ENCODE peak calls at places on chromosome 13, in six cellular contexts. R is bronchial epithelial cell, S is MCF 10A, W is progenitor cell of endocrine pancreas, M is uterus, V is AG09309. N is an unnamed sample.

GRCh38 chr13:101150998-101151397 is 265.3 kb downstream of the NALCN start:
- DNase-seq in R (no peak), S (no peak), W (no peak), M (no peak), V (no peak), N (no peak)

GRCh38 chr13:42181381-42181953 is 90.5 kb upstream of the AKAP11 start:
- DNase-seq in R (no peak), S (no peak), W (no peak), M (no peak), V (no peak), N (peak; percentile 49)

GRCh38 chr13:82569581-82569980 is 1312.7 kb downstream of the SLITRK1 start:
- DNase-seq in R (no peak), S (no peak), W (no peak), M (no peak), V (no peak), N (no peak)

GRCh38 chr13:102091231-102091630 is 310.6 kb downstream of the FGF14 start:
- DNase-seq in R (peak; percentile 25), S (peak; percentile 18), W (no peak), M (no peak), V (no peak), N (no peak)

GRCh38 chr13:73235385-73235784 is 176.6 kb downstream of the KLF5 start:
- DNase-seq in R (no peak), S (no peak), W (no peak), M (no peak), V (no peak), N (no peak)

GRCh38 chr13:79245937-79246574 is 160.0 kb downstream of the RBM26 start:
- DNase-seq in R (peak; percentile 13), S (peak; percentile 11), W (no peak), M (no peak), V (no peak), N (no peak)

GRCh38 chr13:33355470-33355869 is 69.9 kb upstream of the STARD13 start:
- DNase-seq in R (no peak), S (peak; percentile 79), W (no peak), M (no peak), V (peak; percentile 52), N (no peak)

GRCh38 chr13:101626925-101627555 is 174.6 kb downstream of the ITGBL1 start:
- DNase-seq in R (no peak), S (no peak), W (no peak), M (no peak), V (no peak), N (no peak)

GRCh38 chr13:47241446-47241845 is 344.6 kb upstream of the HTR2A start:
- DNase-seq in R (no peak), S (no peak), W (no peak), M (no peak), V (no peak), N (peak; percentile 17)

GRCh38 chr13:108212901-108213300 is 2.4 kb downstream of the LIG4 start:
- DNase-seq in R (no peak), S (no peak), W (no peak), M (no peak), V (no peak), N (no peak)

GRCh38 chr13:30396434-30397075 is 25.7 kb upstream of the UBE2L5 start:
- DNase-seq in R (peak; percentile 50), S (no peak), W (no peak), M (no peak), V (no peak), N (no peak)

DNA sequence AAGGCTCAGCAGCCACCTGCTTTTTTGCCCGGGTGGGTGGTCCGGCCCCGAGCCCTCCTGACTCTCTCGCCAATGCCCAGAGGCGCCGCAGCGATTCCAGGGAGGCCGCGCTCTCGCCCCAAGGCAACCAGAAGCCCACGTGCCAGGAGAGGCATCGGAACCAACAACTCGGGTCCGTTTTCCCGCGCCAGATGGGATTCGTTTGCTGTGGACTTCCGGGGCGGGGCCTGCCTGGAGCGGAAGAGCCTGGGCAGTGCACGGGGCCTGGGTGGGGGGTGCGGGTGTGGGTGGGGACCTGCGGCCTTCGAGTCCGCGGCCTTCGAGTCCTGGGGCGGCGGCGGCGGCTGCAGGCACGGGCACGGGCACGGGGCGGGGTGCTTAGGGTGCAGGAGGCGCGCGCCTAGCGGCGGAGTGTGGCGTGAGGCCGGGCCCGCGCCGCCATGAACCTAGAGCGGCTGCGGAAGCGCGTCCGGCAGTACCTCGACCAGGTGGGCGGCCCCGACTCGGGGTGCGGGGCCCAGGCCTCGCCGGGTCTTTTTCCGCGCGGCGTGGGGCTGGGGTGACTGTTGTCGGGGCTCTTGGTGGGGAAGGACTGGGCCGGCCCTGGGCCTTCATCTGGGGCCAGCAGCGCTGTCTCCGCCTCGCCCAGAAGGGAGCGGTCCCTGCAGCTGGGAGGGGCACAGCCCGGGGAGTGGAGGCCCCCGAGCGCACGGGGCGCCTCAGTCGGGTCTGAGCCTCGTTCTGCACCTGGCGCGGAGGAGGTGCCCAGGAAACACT is at the start of gene CDC16:
- DNase-seq in R (peak; percentile 65), S (peak; percentile 92), W (peak; percentile 76), M (peak; percentile 94), V (peak; percentile 49), N (peak; percentile 88)
- TF ChIP-seq CTCF in R (peak; percentile 31), S (no peak), W (peak; percentile 26), M (no peak), V (no peak), N (peak; percentile 17)

GRCh38 chr13:23770428-23770827 is 118.8 kb downstream of the MIPEP start:
- DNase-seq in R (no peak), S (no peak), W (no peak), M (no peak), V (no peak), N (no peak)
- TF ChIP-seq CTCF in R (no peak), S (no peak), W (peak; percentile 22), M (no peak), V (no peak), N (no peak)

GRCh38 chr13:44471686-44472085 is 98.1 kb downstream of the SERP2 start:
- DNase-seq in R (peak; percentile 48), S (peak; percentile 23), W (no peak), M (no peak), V (peak; percentile 16), N (no peak)

GRCh38 chr13:44465318-44465717 is 91.7 kb downstream of the SERP2 start:
- DNase-seq in R (peak; percentile 41), S (no peak), W (no peak), M (no peak), V (no peak), N (no peak)

GRCh38 chr13:44474122-44474910 is 100.7 kb downstream of the SERP2 start:
- DNase-seq in R (no peak), S (peak; percentile 12), W (no peak), M (no peak), V (no peak), N (no peak)

DNA sequence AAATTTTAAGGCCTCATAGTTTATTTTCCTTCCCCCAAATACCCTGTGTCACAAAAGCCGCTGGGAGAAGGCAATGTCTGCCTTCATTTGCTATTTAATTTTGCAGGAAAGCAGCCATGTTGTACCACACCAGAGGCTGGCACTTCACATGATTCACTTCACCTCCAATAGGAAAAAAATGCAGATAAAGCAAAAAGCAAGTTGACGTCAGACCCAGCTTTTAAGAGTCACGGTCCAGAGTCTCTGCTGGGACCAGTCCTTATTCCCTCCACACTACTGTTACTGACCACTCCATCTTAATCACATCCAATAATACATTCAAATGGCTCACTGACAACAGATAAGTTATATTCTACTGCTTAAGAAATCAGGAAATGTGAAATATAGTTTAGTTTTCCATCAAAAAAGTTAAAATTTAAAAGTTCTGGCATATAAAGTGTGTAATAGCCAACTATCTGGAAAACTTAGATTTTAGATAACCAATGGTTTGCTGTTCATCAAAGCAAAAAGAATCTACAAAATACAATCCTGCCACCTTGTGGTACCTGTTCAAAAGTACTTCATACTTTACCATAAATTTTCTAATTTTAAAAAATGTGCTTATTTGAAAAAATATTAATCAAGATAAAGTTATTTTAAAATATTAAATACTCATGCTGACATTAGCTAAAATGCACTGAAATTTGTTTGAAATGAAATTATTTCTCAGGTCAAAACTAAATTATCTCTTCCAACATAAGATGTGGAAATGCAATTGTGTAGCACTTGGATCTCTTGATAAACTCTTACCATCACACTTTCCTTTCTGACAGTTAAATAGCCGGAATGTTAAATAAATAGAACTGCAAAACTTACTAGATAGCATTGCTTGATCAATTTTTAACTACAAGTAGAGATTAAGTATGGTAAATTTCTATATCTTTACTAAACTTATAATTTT is 97.3 kb downstream of the SERP2 start:
- DNase-seq in R (peak; percentile 44), S (peak; percentile 50), W (no peak), M (no peak), V (no peak), N (no peak)
- TF ChIP-seq CTCF in R (peak; percentile 4), S (peak; percentile 58), W (peak; percentile 76), M (peak; percentile 49), V (peak; percentile 37), N (peak; percentile 70)

GRCh38 chr13:23161176-23161825 is 19.5 kb upstream of the SGCG start:
- DNase-seq in R (no peak), S (no peak), W (no peak), M (no peak), V (no peak), N (no peak)

GRCh38 chr13:23160241-23161175 is 20.3 kb upstream of the SGCG start:
- DNase-seq in R (no peak), S (no peak), W (peak; percentile 11), M (no peak), V (no peak), N (peak; percentile 38)

GRCh38 chr13:23159587-23160240 is 21.1 kb upstream of the SGCG start:
- DNase-seq in R (no peak), S (no peak), W (peak; percentile 12), M (no peak), V (no peak), N (peak; percentile 21)

DNA sequence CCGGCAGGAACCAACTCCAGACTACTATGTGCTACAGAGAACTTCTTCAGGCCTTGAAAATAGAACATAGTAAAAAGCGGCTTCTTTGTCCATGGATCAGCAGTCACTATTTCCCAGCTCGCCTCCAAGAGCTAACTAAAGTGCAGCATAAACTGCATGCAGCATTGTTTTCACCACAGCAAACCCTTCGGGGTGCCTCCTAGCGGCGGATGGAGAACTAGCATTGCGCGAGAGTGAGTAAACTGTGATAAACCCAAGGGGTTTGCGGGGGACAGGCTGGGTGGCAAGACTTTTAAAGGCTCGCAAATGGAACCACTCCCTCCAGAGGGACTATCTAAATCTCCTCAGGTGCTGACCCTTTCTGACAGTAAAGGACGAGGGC is 21.6 kb upstream of the SGCG start:
- DNase-seq in R (peak; percentile 25), S (peak; percentile 21), W (peak; percentile 32), M (no peak), V (no peak), N (peak; percentile 82)
- TF ChIP-seq CTCF in R (peak; percentile 74), S (peak; percentile 30), W (peak; percentile 75), M (no peak), V (peak; percentile 67), N (peak; percentile 82)

N was measured in glutamatergic neuron.